ENCODE peak calls at places on chromosomes 5 and 9, in seven cellular contexts. G is GM20000; P is stimulated activated CD4-positive, alpha-beta T cell treated with anti-CD3 and anti-CD28 coated beads, Interleukin-4, amount 100 ng/mL, for 1 hour; K is neuronal stem cell; C is HTR-8/SVneo; I is ecto neural progenitor cell; F is cardiac fibroblast. M is an unnamed sample.

GRCh38 chr9:126788631-126789349 is 16.1 kb upstream of the ZBTB43 start:
- DNase-seq in G (no peak), P (no peak), K (no peak), C (no peak), I (no peak), F (peak), M (no peak)

GRCh38 chr5:141695627-141696180 is 13.7 kb upstream of the ARAP3 start:
- DNase-seq in G (no peak), P (no peak), K (no peak), C (no peak), I (no peak), F (no peak), M (no peak)

GRCh38 chr9:106478312-106479099 is 384.5 kb upstream of the ZNF462 start:
- DNase-seq in G (no peak), P (no peak), K (no peak), C (no peak), I (no peak), F (no peak), M (no peak)

GRCh38 chr5:78501411-78502338 is 141.3 kb downstream of the SCAMP1 start:
- DNase-seq in G (no peak), P (no peak), K (no peak), C (no peak), I (no peak), F (peak), M (no peak)

GRCh38 chr5:64506567-64507321 is 929 bp downstream of the RGS7BP start:
- DNase-seq in G (no peak), P (no peak), K (peak), C (no peak), I (peak), F (no peak), M (no peak)

GRCh38 chr5:1378866-1379659 is 34.2 kb upstream of the CLPTM1L start:
- DNase-seq in G (no peak), P (no peak), K (no peak), C (no peak), I (no peak), F (no peak), M (no peak)

GRCh38 chr5:25339541-25339940 is 694.8 kb upstream of the CDH10 start:
- DNase-seq in G (no peak), P (no peak), K (no peak), C (no peak), I (no peak), F (no peak), M (no peak)

GRCh38 chr9:111438576-111439235 is 45.5 kb downstream of the ECPAS start:
- DNase-seq in G (no peak), P (no peak), K (no peak), C (no peak), I (no peak), F (peak), M (no peak)